ENCODE peak calls at places on chromosomes 1 and 21, in eight cellular contexts. One of them, this sample, is unnamed.

GRCh38 chr1:101496109-101496508 is 259.3 kb downstream of the S1PR1 start:
- DNase-seq in hypothalamus: no peak
- DNase-seq in adrenal gland: no peak
- DNase-seq in activated naive CD4-positive, alpha-beta T cell: no peak
- DNase-seq in NCI-H1092 treated with DMSO at 0.1 percent for 48 hours: no peak
- DNase-seq in GM23338: no peak
- DNase-seq in HFFc6: no peak
- DNase-seq in stimulated activated naive B cell treated with anti-CD40 and anti-IgM and Interleukin-4, amounts not matched to agents 10 μg/mL and 1 μg/mL and 100 μg/mL, for 72 hours: no peak
- DNase-seq in this sample: no peak

GRCh38 chr1:188652678-188653077 is 1823.9 kb downstream of the PLA2G4A start:
- DNase-seq in hypothalamus: no peak
- DNase-seq in adrenal gland: no peak
- DNase-seq in activated naive CD4-positive, alpha-beta T cell: no peak
- DNase-seq in NCI-H1092 treated with DMSO at 0.1 percent for 48 hours: no peak
- DNase-seq in GM23338: no peak
- DNase-seq in HFFc6: peak
- DNase-seq in stimulated activated naive B cell treated with anti-CD40 and anti-IgM and Interleukin-4, amounts not matched to agents 10 μg/mL and 1 μg/mL and 100 μg/mL, for 72 hours: no peak
- DNase-seq in this sample: no peak

GRCh38 chr1:37474697-37475379 is 458 bp downstream of the ZC3H12A start:
- DNase-seq in hypothalamus: no peak
- DNase-seq in adrenal gland: peak
- DNase-seq in activated naive CD4-positive, alpha-beta T cell: no peak
- DNase-seq in NCI-H1092 treated with DMSO at 0.1 percent for 48 hours: no peak
- DNase-seq in GM23338: peak
- DNase-seq in HFFc6: peak
- DNase-seq in stimulated activated naive B cell treated with anti-CD40 and anti-IgM and Interleukin-4, amounts not matched to agents 10 μg/mL and 1 μg/mL and 100 μg/mL, for 72 hours: no peak
- DNase-seq in this sample: no peak

GRCh38 chr1:215581896-215582295 is 14.8 kb downstream of the KCTD3 start:
- DNase-seq in hypothalamus: no peak
- DNase-seq in adrenal gland: no peak
- DNase-seq in activated naive CD4-positive, alpha-beta T cell: no peak
- DNase-seq in NCI-H1092 treated with DMSO at 0.1 percent for 48 hours: no peak
- DNase-seq in GM23338: no peak
- DNase-seq in HFFc6: no peak
- DNase-seq in stimulated activated naive B cell treated with anti-CD40 and anti-IgM and Interleukin-4, amounts not matched to agents 10 μg/mL and 1 μg/mL and 100 μg/mL, for 72 hours: no peak
- DNase-seq in this sample: no peak

GRCh38 chr1:31036749-31037500 is 28.6 kb downstream of the PUM1 start:
- DNase-seq in hypothalamus: no peak
- DNase-seq in adrenal gland: no peak
- DNase-seq in activated naive CD4-positive, alpha-beta T cell: no peak
- DNase-seq in NCI-H1092 treated with DMSO at 0.1 percent for 48 hours: no peak
- DNase-seq in GM23338: no peak
- DNase-seq in HFFc6: peak
- DNase-seq in stimulated activated naive B cell treated with anti-CD40 and anti-IgM and Interleukin-4, amounts not matched to agents 10 μg/mL and 1 μg/mL and 100 μg/mL, for 72 hours: no peak
- DNase-seq in this sample: no peak

GRCh38 chr1:177274687-177275211 is 104.0 kb downstream of the BRINP2 start:
- DNase-seq in hypothalamus: no peak
- DNase-seq in adrenal gland: peak
- DNase-seq in activated naive CD4-positive, alpha-beta T cell: no peak
- DNase-seq in NCI-H1092 treated with DMSO at 0.1 percent for 48 hours: peak
- DNase-seq in GM23338: no peak
- DNase-seq in HFFc6: peak
- DNase-seq in stimulated activated naive B cell treated with anti-CD40 and anti-IgM and Interleukin-4, amounts not matched to agents 10 μg/mL and 1 μg/mL and 100 μg/mL, for 72 hours: no peak
- DNase-seq in this sample: no peak

GRCh38 chr1:60090662-60091061 is 17.1 kb upstream of the C1orf87 start:
- DNase-seq in hypothalamus: no peak
- DNase-seq in adrenal gland: no peak
- DNase-seq in activated naive CD4-positive, alpha-beta T cell: no peak
- DNase-seq in NCI-H1092 treated with DMSO at 0.1 percent for 48 hours: no peak
- DNase-seq in GM23338: no peak
- DNase-seq in HFFc6: no peak
- DNase-seq in stimulated activated naive B cell treated with anti-CD40 and anti-IgM and Interleukin-4, amounts not matched to agents 10 μg/mL and 1 μg/mL and 100 μg/mL, for 72 hours: no peak
- DNase-seq in this sample: no peak

GRCh38 chr1:179083031-179083345 is 1.1 kb downstream of the TOR3A start:
- DNase-seq in hypothalamus: no peak
- DNase-seq in adrenal gland: no peak
- DNase-seq in activated naive CD4-positive, alpha-beta T cell: no peak
- DNase-seq in NCI-H1092 treated with DMSO at 0.1 percent for 48 hours: no peak
- DNase-seq in GM23338: no peak
- DNase-seq in HFFc6: peak
- DNase-seq in stimulated activated naive B cell treated with anti-CD40 and anti-IgM and Interleukin-4, amounts not matched to agents 10 μg/mL and 1 μg/mL and 100 μg/mL, for 72 hours: no peak
- DNase-seq in this sample: no peak

GRCh38 chr21:38938343-38938742 is 132.6 kb downstream of the ETS2 start:
- DNase-seq in hypothalamus: peak
- DNase-seq in adrenal gland: no peak
- DNase-seq in activated naive CD4-positive, alpha-beta T cell: no peak
- DNase-seq in NCI-H1092 treated with DMSO at 0.1 percent for 48 hours: peak
- DNase-seq in GM23338: peak
- DNase-seq in HFFc6: peak
- DNase-seq in stimulated activated naive B cell treated with anti-CD40 and anti-IgM and Interleukin-4, amounts not matched to agents 10 μg/mL and 1 μg/mL and 100 μg/mL, for 72 hours: no peak
- DNase-seq in this sample: no peak

GRCh38 chr1:87754036-87754603 is 425.4 kb downstream of the LMO4 start:
- DNase-seq in hypothalamus: no peak
- DNase-seq in adrenal gland: no peak
- DNase-seq in activated naive CD4-positive, alpha-beta T cell: no peak
- DNase-seq in NCI-H1092 treated with DMSO at 0.1 percent for 48 hours: no peak
- DNase-seq in GM23338: no peak
- DNase-seq in HFFc6: no peak
- DNase-seq in stimulated activated naive B cell treated with anti-CD40 and anti-IgM and Interleukin-4, amounts not matched to agents 10 μg/mL and 1 μg/mL and 100 μg/mL, for 72 hours: no peak
- DNase-seq in this sample: no peak

GRCh38 chr1:228005511-228006033 is 1.2 kb upstream of the WNT3A start:
- DNase-seq in hypothalamus: no peak
- DNase-seq in adrenal gland: no peak
- DNase-seq in activated naive CD4-positive, alpha-beta T cell: no peak
- DNase-seq in NCI-H1092 treated with DMSO at 0.1 percent for 48 hours: no peak
- DNase-seq in GM23338: peak
- DNase-seq in HFFc6: no peak
- DNase-seq in stimulated activated naive B cell treated with anti-CD40 and anti-IgM and Interleukin-4, amounts not matched to agents 10 μg/mL and 1 μg/mL and 100 μg/mL, for 72 hours: no peak
- DNase-seq in this sample: no peak

GRCh38 chr1:156246762-156247459 is 945 bp downstream of the PAQR6 start:
- DNase-seq in hypothalamus: no peak
- DNase-seq in adrenal gland: no peak
- DNase-seq in activated naive CD4-positive, alpha-beta T cell: no peak
- DNase-seq in NCI-H1092 treated with DMSO at 0.1 percent for 48 hours: no peak
- DNase-seq in GM23338: peak
- DNase-seq in HFFc6: no peak
- DNase-seq in stimulated activated naive B cell treated with anti-CD40 and anti-IgM and Interleukin-4, amounts not matched to agents 10 μg/mL and 1 μg/mL and 100 μg/mL, for 72 hours: no peak
- DNase-seq in this sample: no peak

GRCh38 chr1:161378014-161378413 is 10.3 kb upstream of the CFAP126 start:
- DNase-seq in hypothalamus: no peak
- DNase-seq in adrenal gland: no peak
- DNase-seq in activated naive CD4-positive, alpha-beta T cell: no peak
- DNase-seq in NCI-H1092 treated with DMSO at 0.1 percent for 48 hours: no peak
- DNase-seq in GM23338: no peak
- DNase-seq in HFFc6: no peak
- DNase-seq in stimulated activated naive B cell treated with anti-CD40 and anti-IgM and Interleukin-4, amounts not matched to agents 10 μg/mL and 1 μg/mL and 100 μg/mL, for 72 hours: no peak
- DNase-seq in this sample: no peak

GRCh38 chr21:41511858-41512257 is 3.9 kb upstream of the TMPRSS2 start:
- DNase-seq in hypothalamus: no peak
- DNase-seq in adrenal gland: no peak
- DNase-seq in activated naive CD4-positive, alpha-beta T cell: no peak
- DNase-seq in NCI-H1092 treated with DMSO at 0.1 percent for 48 hours: no peak
- DNase-seq in GM23338: no peak
- DNase-seq in HFFc6: no peak
- DNase-seq in stimulated activated naive B cell treated with anti-CD40 and anti-IgM and Interleukin-4, amounts not matched to agents 10 μg/mL and 1 μg/mL and 100 μg/mL, for 72 hours: no peak
- DNase-seq in this sample: no peak

GRCh38 chr1:230870916-230871315 is 2.6 kb upstream of the C1orf198 start:
- DNase-seq in hypothalamus: no peak
- DNase-seq in adrenal gland: no peak
- DNase-seq in activated naive CD4-positive, alpha-beta T cell: no peak
- DNase-seq in NCI-H1092 treated with DMSO at 0.1 percent for 48 hours: no peak
- DNase-seq in GM23338: no peak
- DNase-seq in HFFc6: no peak
- DNase-seq in stimulated activated naive B cell treated with anti-CD40 and anti-IgM and Interleukin-4, amounts not matched to agents 10 μg/mL and 1 μg/mL and 100 μg/mL, for 72 hours: no peak
- DNase-seq in this sample: no peak

GRCh38 chr1:198416276-198416675 is 124.2 kb downstream of the ATP6V1G3 start:
- DNase-seq in hypothalamus: no peak
- DNase-seq in adrenal gland: peak
- DNase-seq in activated naive CD4-positive, alpha-beta T cell: no peak
- DNase-seq in NCI-H1092 treated with DMSO at 0.1 percent for 48 hours: no peak
- DNase-seq in GM23338: no peak
- DNase-seq in HFFc6: peak
- DNase-seq in stimulated activated naive B cell treated with anti-CD40 and anti-IgM and Interleukin-4, amounts not matched to agents 10 μg/mL and 1 μg/mL and 100 μg/mL, for 72 hours: no peak
- DNase-seq in this sample: no peak

GRCh38 chr21:41152149-41152548 is 15.8 kb upstream of the BACE2 start:
- DNase-seq in hypothalamus: no peak
- DNase-seq in adrenal gland: no peak
- DNase-seq in activated naive CD4-positive, alpha-beta T cell: no peak
- DNase-seq in NCI-H1092 treated with DMSO at 0.1 percent for 48 hours: no peak
- DNase-seq in GM23338: no peak
- DNase-seq in HFFc6: no peak
- DNase-seq in stimulated activated naive B cell treated with anti-CD40 and anti-IgM and Interleukin-4, amounts not matched to agents 10 μg/mL and 1 μg/mL and 100 μg/mL, for 72 hours: no peak
- DNase-seq in this sample: no peak

GRCh38 chr21:40997831-40998230 is 150.9 kb upstream of the DSCAM start:
- DNase-seq in hypothalamus: no peak
- DNase-seq in adrenal gland: no peak
- DNase-seq in activated naive CD4-positive, alpha-beta T cell: no peak
- DNase-seq in NCI-H1092 treated with DMSO at 0.1 percent for 48 hours: no peak
- DNase-seq in GM23338: no peak
- DNase-seq in HFFc6: no peak
- DNase-seq in stimulated activated naive B cell treated with anti-CD40 and anti-IgM and Interleukin-4, amounts not matched to agents 10 μg/mL and 1 μg/mL and 100 μg/mL, for 72 hours: no peak
- DNase-seq in this sample: no peak

GRCh38 chr1:76203132-76203531 is 128.6 kb downstream of the ST6GALNAC3 start:
- DNase-seq in hypothalamus: no peak
- DNase-seq in adrenal gland: no peak
- DNase-seq in activated naive CD4-positive, alpha-beta T cell: no peak
- DNase-seq in NCI-H1092 treated with DMSO at 0.1 percent for 48 hours: peak
- DNase-seq in GM23338: no peak
- DNase-seq in HFFc6: no peak
- DNase-seq in stimulated activated naive B cell treated with anti-CD40 and anti-IgM and Interleukin-4, amounts not matched to agents 10 μg/mL and 1 μg/mL and 100 μg/mL, for 72 hours: no peak
- DNase-seq in this sample: no peak

GRCh38 chr1:111570781-111571181 is 48.8 kb upstream of the RAP1A start:
- DNase-seq in hypothalamus: no peak
- DNase-seq in adrenal gland: peak
- DNase-seq in activated naive CD4-positive, alpha-beta T cell: no peak
- DNase-seq in NCI-H1092 treated with DMSO at 0.1 percent for 48 hours: no peak
- DNase-seq in GM23338: peak
- DNase-seq in HFFc6: peak
- DNase-seq in stimulated activated naive B cell treated with anti-CD40 and anti-IgM and Interleukin-4, amounts not matched to agents 10 μg/mL and 1 μg/mL and 100 μg/mL, for 72 hours: no peak
- DNase-seq in this sample: no peak

GRCh38 chr21:32021319-32022027 is 148.7 kb downstream of the HUNK start:
- DNase-seq in hypothalamus: peak
- DNase-seq in adrenal gland: no peak
- DNase-seq in activated naive CD4-positive, alpha-beta T cell: no peak
- DNase-seq in NCI-H1092 treated with DMSO at 0.1 percent for 48 hours: peak
- DNase-seq in GM23338: no peak
- DNase-seq in HFFc6: no peak
- DNase-seq in stimulated activated naive B cell treated with anti-CD40 and anti-IgM and Interleukin-4, amounts not matched to agents 10 μg/mL and 1 μg/mL and 100 μg/mL, for 72 hours: no peak
- DNase-seq in this sample: peak

GRCh38 chr1:225415967-225416745 is 11.7 kb downstream of the LBR start:
- DNase-seq in hypothalamus: no peak
- DNase-seq in adrenal gland: no peak
- DNase-seq in activated naive CD4-positive, alpha-beta T cell: no peak
- DNase-seq in NCI-H1092 treated with DMSO at 0.1 percent for 48 hours: no peak
- DNase-seq in GM23338: no peak
- DNase-seq in HFFc6: no peak
- DNase-seq in stimulated activated naive B cell treated with anti-CD40 and anti-IgM and Interleukin-4, amounts not matched to agents 10 μg/mL and 1 μg/mL and 100 μg/mL, for 72 hours: no peak
- DNase-seq in this sample: no peak

GRCh38 chr1:117928881-117929339 is 511 bp downstream of the GDAP2 start:
- DNase-seq in hypothalamus: peak
- DNase-seq in adrenal gland: peak
- DNase-seq in activated naive CD4-positive, alpha-beta T cell: no peak
- DNase-seq in NCI-H1092 treated with DMSO at 0.1 percent for 48 hours: peak
- DNase-seq in GM23338: peak
- DNase-seq in HFFc6: peak
- DNase-seq in stimulated activated naive B cell treated with anti-CD40 and anti-IgM and Interleukin-4, amounts not matched to agents 10 μg/mL and 1 μg/mL and 100 μg/mL, for 72 hours: peak
- DNase-seq in this sample: peak

GRCh38 chr21:45364464-45365185 is 40.3 kb upstream of the COL18A1 start:
- DNase-seq in hypothalamus: no peak
- DNase-seq in adrenal gland: no peak
- DNase-seq in activated naive CD4-positive, alpha-beta T cell: no peak
- DNase-seq in NCI-H1092 treated with DMSO at 0.1 percent for 48 hours: no peak
- DNase-seq in GM23338: no peak
- DNase-seq in HFFc6: peak
- DNase-seq in stimulated activated naive B cell treated with anti-CD40 and anti-IgM and Interleukin-4, amounts not matched to agents 10 μg/mL and 1 μg/mL and 100 μg/mL, for 72 hours: no peak
- DNase-seq in this sample: no peak

GRCh38 chr1:22883406-22883805 is 89.3 kb downstream of the LACTBL1 start:
- DNase-seq in hypothalamus: no peak
- DNase-seq in adrenal gland: no peak
- DNase-seq in activated naive CD4-positive, alpha-beta T cell: no peak
- DNase-seq in NCI-H1092 treated with DMSO at 0.1 percent for 48 hours: no peak
- DNase-seq in GM23338: no peak
- DNase-seq in HFFc6: no peak
- DNase-seq in stimulated activated naive B cell treated with anti-CD40 and anti-IgM and Interleukin-4, amounts not matched to agents 10 μg/mL and 1 μg/mL and 100 μg/mL, for 72 hours: no peak
- DNase-seq in this sample: no peak

This sample was measured in anterior cingulate cortex.